ENCODE peak calls at places on chromosomes 7 and 10, in seven cellular contexts. G is fibroblast of the aortic adventitia, K is myocyte, T is right atrium auricular region, S is NCI-H345, X is H54, Z is prostate gland. D is an unnamed sample.

GRCh38 chr10:110725809-110726641 is 81.9 kb downstream of the RBM20 start:
- DNase-seq in S (no peak), Z (no peak), X (no peak), T (no peak), G (no peak), K (peak), D (no peak)

GRCh38 chr7:120052884-120053382 is 220.0 kb upstream of the KCND2 start:
- DNase-seq in K (peak), X (no peak), G (peak), Z (no peak), T (peak), S (no peak), D (peak)

GRCh38 chr7:107390921-107391320 is 78.9 kb upstream of the GPR22 start:
- DNase-seq in X (no peak), Z (no peak), G (no peak), S (no peak), K (no peak), T (no peak), D (no peak)

GRCh38 chr10:51654918-51655317 is 44.5 kb downstream of the CSTF2T start:
- DNase-seq in X (no peak), G (no peak), S (no peak), T (no peak), K (no peak), Z (no peak), D (no peak)

GRCh38 chr10:60573342-60573741 is 183.7 kb upstream of the ANK3 start:
- DNase-seq in Z (no peak), K (peak), S (peak), T (no peak), X (no peak), G (peak), D (no peak)

GRCh38 chr10:13761490-13762091 is 174.8 kb downstream of the PRPF18 start:
- DNase-seq in K (no peak), X (no peak), S (no peak), G (no peak), T (no peak), Z (no peak), D (no peak)

GRCh38 chr7:122651451-122651850 is 47.5 kb downstream of the RNF133 start:
- DNase-seq in X (no peak), Z (no peak), K (no peak), G (peak), S (no peak), T (no peak), D (no peak)

GRCh38 chr7:108660465-108660864 is 90.8 kb downstream of the DNAJB9 start:
- DNase-seq in S (no peak), Z (no peak), K (peak), T (no peak), X (no peak), G (peak), D (no peak)

GRCh38 chr10:104329754-104330153 is 8.5 kb downstream of the ITPRIP start:
- DNase-seq in S (no peak), K (peak), X (peak), G (peak), T (no peak), Z (no peak), D (no peak)

GRCh38 chr10:104308439-104308903 is 29.8 kb downstream of the ITPRIP start:
- DNase-seq in Z (no peak), S (no peak), K (no peak), G (no peak), T (no peak), X (no peak), D (no peak)

D was measured in body of pancreas.